ENCODE peak calls at places on chromosomes 6 and 20, in six cellular contexts. One of them, this sample, is unnamed.

GRCh38 chr6:110509617-110510231 is 33.3 kb upstream of the SLC22A16 start:
- DNase-seq in brain microvascular endothelial cell: peak; percentile 97
- DNase-seq in fibroblast of the aortic adventitia: peak; percentile 78
- DNase-seq in Panc1: peak; percentile 76
- DNase-seq in fibroblast of pulmonary artery: peak; percentile 76
- DNase-seq in transverse colon: no peak
- DNase-seq in this sample: peak; percentile 68

GRCh38 chr6:166988674-166989201 is 10.5 kb upstream of the CEP43 start:
- DNase-seq in brain microvascular endothelial cell: no peak
- DNase-seq in fibroblast of the aortic adventitia: no peak
- DNase-seq in Panc1: no peak
- DNase-seq in fibroblast of pulmonary artery: no peak
- DNase-seq in transverse colon: no peak
- DNase-seq in this sample: no peak

GRCh38 chr6:116057766-116058165 is 2.9 kb downstream of the FRK start:
- DNase-seq in brain microvascular endothelial cell: no peak
- DNase-seq in fibroblast of the aortic adventitia: no peak
- DNase-seq in Panc1: no peak
- DNase-seq in fibroblast of pulmonary artery: no peak
- DNase-seq in transverse colon: no peak
- DNase-seq in this sample: no peak

GRCh38 chr6:87926687-87927086 is 121.0 kb upstream of the SPACA1 start:
- DNase-seq in brain microvascular endothelial cell: no peak
- DNase-seq in fibroblast of the aortic adventitia: no peak
- DNase-seq in Panc1: no peak
- DNase-seq in fibroblast of pulmonary artery: no peak
- DNase-seq in transverse colon: no peak
- DNase-seq in this sample: no peak

GRCh38 chr6:10518461-10519216 is 2.5 kb upstream of the GCNT2 start:
- DNase-seq in brain microvascular endothelial cell: peak; percentile 57
- DNase-seq in fibroblast of the aortic adventitia: peak; percentile 66
- DNase-seq in Panc1: no peak
- DNase-seq in fibroblast of pulmonary artery: peak; percentile 49
- DNase-seq in transverse colon: peak; percentile 27
- DNase-seq in this sample: peak; percentile 41

GRCh38 chr20:39823239-39823638 is 861.1 kb downstream of the DHX35 start:
- DNase-seq in brain microvascular endothelial cell: peak; percentile 93
- DNase-seq in fibroblast of the aortic adventitia: peak; percentile 75
- DNase-seq in Panc1: no peak
- DNase-seq in fibroblast of pulmonary artery: peak; percentile 44
- DNase-seq in transverse colon: no peak
- DNase-seq in this sample: peak; percentile 52

GRCh38 chr6:53095716-53096115 is 30.5 kb downstream of the FBXO9 start:
- DNase-seq in brain microvascular endothelial cell: no peak
- DNase-seq in fibroblast of the aortic adventitia: peak; percentile 5
- DNase-seq in Panc1: no peak
- DNase-seq in fibroblast of pulmonary artery: no peak
- DNase-seq in transverse colon: no peak
- DNase-seq in this sample: no peak

GRCh38 chr6:56860466-56860865 is 94.4 kb upstream of the BEND6 start:
- DNase-seq in brain microvascular endothelial cell: peak; percentile 27
- DNase-seq in fibroblast of the aortic adventitia: peak; percentile 54
- DNase-seq in Panc1: no peak
- DNase-seq in fibroblast of pulmonary artery: peak; percentile 44
- DNase-seq in transverse colon: peak; percentile 28
- DNase-seq in this sample: peak; percentile 54

GRCh38 chr20:2114990-2115681 is 13.5 kb downstream of the STK35 start:
- DNase-seq in brain microvascular endothelial cell: no peak
- DNase-seq in fibroblast of the aortic adventitia: peak; percentile 90
- DNase-seq in Panc1: no peak
- DNase-seq in fibroblast of pulmonary artery: peak; percentile 63
- DNase-seq in transverse colon: no peak
- DNase-seq in this sample: peak; percentile 81

GRCh38 chr6:17220511-17220910 is 60.6 kb upstream of the RBM24 start:
- DNase-seq in brain microvascular endothelial cell: no peak
- DNase-seq in fibroblast of the aortic adventitia: no peak
- DNase-seq in Panc1: no peak
- DNase-seq in fibroblast of pulmonary artery: no peak
- DNase-seq in transverse colon: no peak
- DNase-seq in this sample: no peak

DNA sequence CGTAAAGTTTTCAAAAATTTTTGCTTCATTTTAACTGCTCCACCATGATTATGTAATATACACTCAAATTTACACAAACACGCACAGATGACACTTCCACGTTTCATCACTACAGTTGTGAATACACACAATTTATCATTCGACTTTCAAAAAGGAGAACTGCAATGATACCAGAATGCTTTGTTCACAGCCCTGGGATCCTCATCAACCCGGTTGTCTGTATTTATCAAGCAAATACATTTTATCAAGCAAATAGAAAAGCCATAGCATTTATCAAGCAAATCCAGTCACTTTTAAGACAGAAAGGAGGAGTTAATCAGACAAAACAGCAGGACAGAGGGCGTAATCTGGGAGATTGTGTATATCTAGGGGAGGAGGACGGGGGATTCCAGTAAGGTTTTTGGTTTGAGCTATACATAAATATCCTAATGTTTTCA is 20.3 kb upstream of the ABT1 start:
- DNase-seq in brain microvascular endothelial cell: no peak
- DNase-seq in fibroblast of the aortic adventitia: no peak
- DNase-seq in Panc1: no peak
- DNase-seq in fibroblast of pulmonary artery: no peak
- DNase-seq in transverse colon: no peak
- DNase-seq in this sample: no peak
- H3K4me3 ChIP-seq in brain microvascular endothelial cell: peak overlapping the region; percentile 51
- H3K4me3 ChIP-seq in fibroblast of the aortic adventitia: peak overlapping the region; percentile 19
- H3K4me3 ChIP-seq in Panc1: peak overlapping the region; percentile 55
- H3K4me3 ChIP-seq in fibroblast of pulmonary artery: peak overlapping the region; percentile 63
- H3K4me3 ChIP-seq in transverse colon: no peak overlapping the region
- H3K4me3 ChIP-seq in this sample: peak overlapping the region; percentile 58

DNA sequence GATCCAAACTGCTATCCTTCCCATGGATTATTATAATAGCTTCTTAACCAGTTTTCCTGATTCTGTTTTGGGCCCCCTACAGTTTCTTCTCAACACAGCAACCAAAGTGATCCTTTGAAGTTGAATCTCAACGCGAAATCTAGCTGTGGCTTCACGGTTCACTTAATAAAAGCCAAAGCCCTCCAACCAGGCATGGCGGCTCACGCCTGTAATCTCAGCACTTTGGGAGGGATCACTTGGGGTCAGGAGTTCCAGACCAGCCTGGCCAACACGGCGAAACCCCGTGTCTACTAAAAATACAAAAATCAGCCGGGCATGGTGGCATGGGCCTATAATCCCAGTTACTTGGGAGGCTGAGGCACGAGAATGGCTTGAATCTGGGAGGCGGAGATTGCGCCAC is 3.3 kb downstream of the RMND1 start:
- DNase-seq in brain microvascular endothelial cell: no peak
- DNase-seq in fibroblast of the aortic adventitia: no peak
- DNase-seq in Panc1: no peak
- DNase-seq in fibroblast of pulmonary artery: no peak
- DNase-seq in transverse colon: no peak
- DNase-seq in this sample: no peak
- TF ChIP-seq CTCF in brain microvascular endothelial cell: peak; percentile 17
- TF ChIP-seq CTCF in fibroblast of the aortic adventitia: peak; percentile 1
- TF ChIP-seq CTCF in Panc1: no peak
- TF ChIP-seq CTCF in fibroblast of pulmonary artery: peak; percentile 6
- TF ChIP-seq CTCF in transverse colon: no peak
- TF ChIP-seq CTCF in this sample: peak; percentile 1

GRCh38 chr20:23049201-23049932 is at the start of gene THBD:
- DNase-seq in brain microvascular endothelial cell: peak; percentile 44
- DNase-seq in fibroblast of the aortic adventitia: peak; percentile 78
- DNase-seq in Panc1: no peak
- DNase-seq in fibroblast of pulmonary artery: peak; percentile 56
- DNase-seq in transverse colon: peak; percentile 56
- DNase-seq in this sample: peak; percentile 65

GRCh38 chr20:23047001-23047737 is 2.3 kb downstream of the THBD start:
- DNase-seq in brain microvascular endothelial cell: no peak
- DNase-seq in fibroblast of the aortic adventitia: no peak
- DNase-seq in Panc1: no peak
- DNase-seq in fibroblast of pulmonary artery: no peak
- DNase-seq in transverse colon: no peak
- DNase-seq in this sample: no peak

GRCh38 chr20:23048283-23049200 is 930 bp downstream of the THBD start:
- DNase-seq in brain microvascular endothelial cell: no peak
- DNase-seq in fibroblast of the aortic adventitia: peak; percentile 51
- DNase-seq in Panc1: no peak
- DNase-seq in fibroblast of pulmonary artery: peak; percentile 49
- DNase-seq in transverse colon: peak; percentile 37
- DNase-seq in this sample: peak; percentile 47

GRCh38 chr20:23047738-23048214 is 1.7 kb downstream of the THBD start:
- DNase-seq in brain microvascular endothelial cell: no peak
- DNase-seq in fibroblast of the aortic adventitia: no peak
- DNase-seq in Panc1: no peak
- DNase-seq in fibroblast of pulmonary artery: no peak
- DNase-seq in transverse colon: no peak
- DNase-seq in this sample: peak; percentile 21

GRCh38 chr20:23046431-23046830 is 3.0 kb downstream of the THBD start:
- DNase-seq in brain microvascular endothelial cell: no peak
- DNase-seq in fibroblast of the aortic adventitia: no peak
- DNase-seq in Panc1: no peak
- DNase-seq in fibroblast of pulmonary artery: no peak
- DNase-seq in transverse colon: no peak
- DNase-seq in this sample: no peak
- H3K4me3 ChIP-seq in brain microvascular endothelial cell: no peak overlapping the region
- H3K4me3 ChIP-seq in fibroblast of the aortic adventitia: peak overlapping the region; percentile 45
- H3K4me3 ChIP-seq in Panc1: no peak overlapping the region
- H3K4me3 ChIP-seq in fibroblast of pulmonary artery: no peak overlapping the region
- H3K4me3 ChIP-seq in transverse colon: no peak overlapping the region
- H3K4me3 ChIP-seq in this sample: no peak overlapping the region

GRCh38 chr6:137370871-137371633 is 123.1 kb downstream of the OLIG3 start:
- DNase-seq in brain microvascular endothelial cell: no peak
- DNase-seq in fibroblast of the aortic adventitia: no peak
- DNase-seq in Panc1: no peak
- DNase-seq in fibroblast of pulmonary artery: no peak
- DNase-seq in transverse colon: no peak
- DNase-seq in this sample: peak; percentile 15
- TF ChIP-seq CTCF in brain microvascular endothelial cell: peak; percentile 22
- TF ChIP-seq CTCF in fibroblast of the aortic adventitia: no peak
- TF ChIP-seq CTCF in Panc1: peak; percentile 34
- TF ChIP-seq CTCF in fibroblast of pulmonary artery: peak; percentile 3
- TF ChIP-seq CTCF in transverse colon: no peak
- TF ChIP-seq CTCF in this sample: no peak

GRCh38 chr6:157764346-157765068 is 58.5 kb upstream of the SNX9 start:
- DNase-seq in brain microvascular endothelial cell: peak; percentile 100
- DNase-seq in fibroblast of the aortic adventitia: peak; percentile 100
- DNase-seq in Panc1: peak; percentile 98
- DNase-seq in fibroblast of pulmonary artery: peak; percentile 100
- DNase-seq in transverse colon: peak; percentile 87
- DNase-seq in this sample: peak; percentile 100

GRCh38 chr6:157762636-157763035 is 60.4 kb upstream of the SNX9 start:
- DNase-seq in brain microvascular endothelial cell: no peak
- DNase-seq in fibroblast of the aortic adventitia: no peak
- DNase-seq in Panc1: no peak
- DNase-seq in fibroblast of pulmonary artery: peak; percentile 21
- DNase-seq in transverse colon: no peak
- DNase-seq in this sample: no peak

GRCh38 chr6:157763894-157764345 is 59.1 kb upstream of the SNX9 start:
- DNase-seq in brain microvascular endothelial cell: no peak
- DNase-seq in fibroblast of the aortic adventitia: no peak
- DNase-seq in Panc1: peak; percentile 38
- DNase-seq in fibroblast of pulmonary artery: no peak
- DNase-seq in transverse colon: no peak
- DNase-seq in this sample: no peak

GRCh38 chr6:157761926-157762325 is 61.1 kb upstream of the SNX9 start:
- DNase-seq in brain microvascular endothelial cell: no peak
- DNase-seq in fibroblast of the aortic adventitia: no peak
- DNase-seq in Panc1: no peak
- DNase-seq in fibroblast of pulmonary artery: no peak
- DNase-seq in transverse colon: no peak
- DNase-seq in this sample: no peak

GRCh38 chr6:157763129-157763893 is 59.7 kb upstream of the SNX9 start:
- DNase-seq in brain microvascular endothelial cell: peak; percentile 72
- DNase-seq in fibroblast of the aortic adventitia: peak; percentile 79
- DNase-seq in Panc1: peak; percentile 94
- DNase-seq in fibroblast of pulmonary artery: peak; percentile 67
- DNase-seq in transverse colon: peak; percentile 97
- DNase-seq in this sample: peak; percentile 77
- H3K4me3 ChIP-seq in brain microvascular endothelial cell: no peak overlapping the region
- H3K4me3 ChIP-seq in fibroblast of the aortic adventitia: no peak overlapping the region
- H3K4me3 ChIP-seq in Panc1: no peak overlapping the region
- H3K4me3 ChIP-seq in fibroblast of pulmonary artery: no peak overlapping the region
- H3K4me3 ChIP-seq in transverse colon: no peak overlapping the region
- H3K4me3 ChIP-seq in this sample: no peak overlapping the region

GRCh38 chr6:161891542-161891941 is 617.7 kb upstream of the AGPAT4 start:
- DNase-seq in brain microvascular endothelial cell: no peak
- DNase-seq in fibroblast of the aortic adventitia: no peak
- DNase-seq in Panc1: no peak
- DNase-seq in fibroblast of pulmonary artery: no peak
- DNase-seq in transverse colon: no peak
- DNase-seq in this sample: no peak
- TF ChIP-seq CTCF in brain microvascular endothelial cell: no peak
- TF ChIP-seq CTCF in fibroblast of the aortic adventitia: no peak
- TF ChIP-seq CTCF in Panc1: no peak
- TF ChIP-seq CTCF in fibroblast of pulmonary artery: no peak
- TF ChIP-seq CTCF in transverse colon: no peak
- TF ChIP-seq CTCF in this sample: no peak

GRCh38 chr20:49986049-49986448 is 3.3 kb downstream of the SNAI1 start:
- DNase-seq in brain microvascular endothelial cell: no peak
- DNase-seq in fibroblast of the aortic adventitia: no peak
- DNase-seq in Panc1: no peak
- DNase-seq in fibroblast of pulmonary artery: peak; percentile 25
- DNase-seq in transverse colon: no peak
- DNase-seq in this sample: no peak
- H3K4me3 ChIP-seq in brain microvascular endothelial cell: peak overlapping the region; percentile 97
- H3K4me3 ChIP-seq in fibroblast of the aortic adventitia: peak overlapping the region; percentile 98
- H3K4me3 ChIP-seq in Panc1: peak overlapping the region; percentile 88
- H3K4me3 ChIP-seq in fibroblast of pulmonary artery: peak overlapping the region; percentile 99
- H3K4me3 ChIP-seq in transverse colon: no peak overlapping the region
- H3K4me3 ChIP-seq in this sample: peak overlapping the region; percentile 97

GRCh38 chr6:1015819-1016218 is 296.1 kb upstream of the FOXQ1 start:
- DNase-seq in brain microvascular endothelial cell: no peak
- DNase-seq in fibroblast of the aortic adventitia: no peak
- DNase-seq in Panc1: no peak
- DNase-seq in fibroblast of pulmonary artery: no peak
- DNase-seq in transverse colon: no peak
- DNase-seq in this sample: no peak
- TF ChIP-seq CTCF in brain microvascular endothelial cell: peak; percentile 26
- TF ChIP-seq CTCF in fibroblast of the aortic adventitia: no peak
- TF ChIP-seq CTCF in Panc1: peak; percentile 17
- TF ChIP-seq CTCF in fibroblast of pulmonary artery: no peak
- TF ChIP-seq CTCF in transverse colon: no peak
- TF ChIP-seq CTCF in this sample: no peak